ENCODE peak calls at places on chromosomes 12 and 14, in four cellular contexts. J, Y, G and I are unnamed samples.

GRCh38 chr12:59113831-59114273 is 193.5 kb upstream of the LRIG3 start:
- DNase-seq in J (peak), Y (peak), G (peak), I (peak)

GRCh38 chr14:90785474-90785873 is 30.8 kb downstream of the TTC7B start:
- DNase-seq in J (peak), Y (peak), G (no peak), I (no peak)

GRCh38 chr14:90969493-90970166 is 90.8 kb downstream of the RPS6KA5 start:
- DNase-seq in J (peak), Y (no peak), G (peak), I (no peak)

GRCh38 chr12:89529738-89530137 is 3.9 kb upstream of the POC1B start:
- DNase-seq in J (peak), Y (no peak), G (peak), I (no peak)

GRCh38 chr14:25537846-25538455 is 488.0 kb upstream of the STXBP6 start:
- DNase-seq in J (no peak), Y (peak), G (no peak), I (peak)

GRCh38 chr14:38128640-38129039 is 79.1 kb upstream of the SSTR1 start:
- DNase-seq in J (no peak), Y (no peak), G (no peak), I (no peak)

GRCh38 chr12:124567035-124567672 is at the start of gene NCOR2:
- DNase-seq in J (no peak), Y (no peak), G (no peak), I (peak)

GRCh38 chr14:65975865-65976264 is 510.3 kb upstream of the CCDC196 start:
- DNase-seq in J (no peak), Y (no peak), G (no peak), I (no peak)

GRCh38 chr12:89525002-89525823 is 617 bp upstream of the GALNT4 start:
- DNase-seq in J (peak), Y (peak), G (no peak), I (peak)

GRCh38 chr14:104433401-104434213 is 146.0 kb upstream of the C14orf180 start:
- DNase-seq in J (no peak), Y (no peak), G (no peak), I (no peak)